ENCODE peak calls at places on chromosomes 4 and X, in nine cellular contexts. B is fibroblast of pulmonary artery; W is effector memory CD8-positive, alpha-beta T cell; P is activated CD4-positive, alpha-beta T cell treated with anti-CD3 and anti-CD28 coated beads for 1 hour; X is GM03348; R is NCI-H510A; N is mesenteric fat pad; G is GM12892; F is stimulated activated CD8-positive, alpha-beta memory T cell treated with anti-CD3 and anti-CD28 coated beads, Interleukin-7, amount 100 ng/mL, for 4 hours. V is an unnamed sample.

GRCh38 chrX:11533211-11533651 is 132.5 kb downstream of the ARHGAP6 start:
- DNase-seq in B (peak; percentile 85), W (no peak), P (no peak), X (peak; percentile 37), R (peak; percentile 12), N (no peak), G (no peak), F (no peak), V (peak; percentile 18)

GRCh38 chrX:82127228-82128123 is 925.6 kb downstream of the SH3BGRL start:
- DNase-seq in B (no peak), W (no peak), P (no peak), X (no peak), R (no peak), N (no peak), G (no peak), F (no peak), V (no peak)

GRCh38 chr4:78517050-78517652 is 34.4 kb upstream of the ANXA3 start:
- DNase-seq in B (peak; percentile 65), W (no peak), P (no peak), X (peak; percentile 60), R (no peak), N (no peak), G (no peak), F (no peak), V (peak; percentile 5)

GRCh38 chr4:184748251-184748652 is 14.4 kb upstream of the CENPU start:
- DNase-seq in B (no peak), W (no peak), P (no peak), X (no peak), R (peak; percentile 19), N (no peak), G (no peak), F (no peak), V (no peak)

GRCh38 chr4:34250562-34250961 is 1993.8 kb downstream of the ARAP2 start:
- DNase-seq in B (peak; percentile 86), W (no peak), P (no peak), X (no peak), R (no peak), N (no peak), G (no peak), F (no peak), V (no peak)

GRCh38 chr4:98509641-98510170 is 148.7 kb downstream of the TSPAN5 start:
- DNase-seq in B (no peak), W (no peak), P (no peak), X (no peak), R (no peak), N (no peak), G (no peak), F (no peak), V (no peak)

GRCh38 chr4:77052352-77052751 is 23.4 kb downstream of the CCNI start:
- DNase-seq in B (peak; percentile 50), W (peak; percentile 65), P (peak; percentile 34), X (peak; percentile 27), R (no peak), N (no peak), G (no peak), F (peak; percentile 35), V (no peak)

GRCh38 chr4:140793291-140793690 is 37.1 kb upstream of the TBC1D9 start:
- DNase-seq in B (no peak), W (no peak), P (no peak), X (no peak), R (no peak), N (no peak), G (no peak), F (no peak), V (no peak)

GRCh38 chr4:174100910-174101309 is 182.6 kb downstream of the FBXO8 start:
- DNase-seq in B (no peak), W (no peak), P (no peak), X (no peak), R (no peak), N (no peak), G (no peak), F (no peak), V (no peak)

GRCh38 chr4:38189445-38189844 is 229.2 kb downstream of the PTTG2 start:
- DNase-seq in B (peak; percentile 72), W (no peak), P (no peak), X (peak; percentile 44), R (no peak), N (peak; percentile 41), G (no peak), F (no peak), V (no peak)

GRCh38 chr4:107736924-107737448 is 17.0 kb upstream of the PAPSS1 start:
- DNase-seq in B (peak; percentile 75), W (peak; percentile 48), P (peak; percentile 18), X (peak; percentile 73), R (no peak), N (no peak), G (no peak), F (no peak), V (peak; percentile 63)

GRCh38 chr4:105936901-105937300 is 41.6 kb downstream of the NPNT start:
- DNase-seq in B (no peak), W (no peak), P (no peak), X (no peak), R (no peak), N (no peak), G (no peak), F (no peak), V (no peak)

GRCh38 chrX:68830486-68831404 is 1.9 kb downstream of the EFNB1 start:
- DNase-seq in B (no peak), W (no peak), P (no peak), X (no peak), R (no peak), N (peak; percentile 85), G (peak; percentile 4), F (no peak), V (no peak)

GRCh38 chr4:139054791-139055376 is 39.3 kb downstream of the NOCT start:
- DNase-seq in B (peak; percentile 36), W (no peak), P (no peak), X (peak; percentile 47), R (no peak), N (no peak), G (no peak), F (no peak), V (no peak)

GRCh38 chr4:82629238-82630000 is 67.6 kb upstream of the TMEM150C start:
- DNase-seq in B (peak; percentile 69), W (no peak), P (no peak), X (peak; percentile 18), R (no peak), N (no peak), G (no peak), F (no peak), V (no peak)

GRCh38 chrX:63186137-63186536 is 165.0 kb downstream of the SPIN4 start:
- DNase-seq in B (no peak), W (no peak), P (no peak), X (no peak), R (no peak), N (no peak), G (no peak), F (no peak), V (no peak)

GRCh38 chr4:73018595-73018994 is 50.9 kb downstream of the COX18 start:
- DNase-seq in B (no peak), W (no peak), P (no peak), X (no peak), R (no peak), N (no peak), G (no peak), F (no peak), V (no peak)

GRCh38 chrX:34877451-34877850 is 65.1 kb upstream of the FAM47B start:
- DNase-seq in B (peak; percentile 20), W (no peak), P (no peak), X (peak; percentile 26), R (no peak), N (no peak), G (no peak), F (no peak), V (no peak)

GRCh38 chr4:164956766-164957643 is 20.5 kb downstream of the TRIM61 start:
- DNase-seq in B (peak; percentile 64), W (peak; percentile 55), P (peak; percentile 54), X (peak; percentile 90), R (peak; percentile 48), N (no peak), G (peak; percentile 71), F (peak; percentile 70), V (peak; percentile 41)

GRCh38 chr4:176261481-176261880 is 7.5 kb downstream of the ASB5 start:
- DNase-seq in B (no peak), W (no peak), P (no peak), X (no peak), R (no peak), N (no peak), G (no peak), F (no peak), V (no peak)